ENCODE peak calls at places on chromosomes 1 and 21, in four cellular contexts. U is A549, Z is K562, L is HepG2. E is an unnamed sample.

GRCh38 chr1:160374701-160375443 is 8.0 kb downstream of the NHLH1 start:
- DNase-seq in L (no peak), Z (no peak), U (no peak), E (no peak)

GRCh38 chr1:110083453-110084225 is 13.2 kb upstream of the ALX3 start:
- DNase-seq in L (no peak), Z (no peak), U (no peak), E (no peak)

GRCh38 chr1:92515796-92516201 is 29.1 kb upstream of the GFI1 start:
- DNase-seq in Z (no peak), U (no peak), L (no peak), E (no peak)

GRCh38 chr1:47906009-47906432 is 91.2 kb downstream of the TRABD2B start:
- DNase-seq in Z (no peak), L (peak; percentile 75), U (no peak), E (no peak)

GRCh38 chr1:209651148-209651547 is 1.1 kb downstream of the LAMB3 start:
- DNase-seq in U (peak; percentile 84), L (no peak), Z (peak; percentile 69), E (no peak)

GRCh38 chr1:29784276-29785136 is 548.2 kb downstream of the PTPRU start:
- DNase-seq in U (no peak), L (no peak), Z (no peak), E (no peak)

GRCh38 chr1:226248091-226248490 is 24.6 kb downstream of the MIXL1 start:
- DNase-seq in Z (no peak), L (no peak), U (no peak), E (no peak)

GRCh38 chr1:27568247-27569087 is 35.5 kb downstream of the AHDC1 start:
- DNase-seq in L (peak; percentile 93), Z (peak; percentile 98), U (peak; percentile 86), E (peak; percentile 97)

GRCh38 chr1:198270421-198270820 is 113.6 kb downstream of the NEK7 start:
- DNase-seq in L (no peak), U (no peak), Z (no peak), E (no peak)

GRCh38 chr1:156247460-156248322 is at the start of gene PAQR6:
- DNase-seq in L (peak; percentile 53), Z (no peak), U (no peak), E (no peak)

GRCh38 chr1:42524330-42524729 is 61.2 kb downstream of the CCDC30 start:
- DNase-seq in U (no peak), L (no peak), Z (no peak), E (no peak)

GRCh38 chr1:46622341-46622740 is 5.7 kb upstream of the MOB3C start:
- DNase-seq in L (peak; percentile 31), Z (peak; percentile 69), U (peak; percentile 44), E (no peak)

GRCh38 chr1:78370356-78370755 is 120.4 kb upstream of the PTGFR start:
- DNase-seq in U (no peak), L (no peak), Z (no peak), E (no peak)

GRCh38 chr1:185787238-185787637 is 53.0 kb downstream of the HMCN1 start:
- DNase-seq in L (no peak), Z (no peak), U (no peak), E (no peak)

GRCh38 chr1:160418483-160418882 is 18.1 kb downstream of the VANGL2 start:
- DNase-seq in L (no peak), U (no peak), Z (no peak), E (no peak)

GRCh38 chr1:53736290-53736689 is 2.7 kb downstream of the GLIS1 start:
- DNase-seq in Z (no peak), L (no peak), U (no peak), E (no peak)

GRCh38 chr1:28580706-28581530 is 11.1 kb upstream of the RAB42 start:
- DNase-seq in Z (peak; percentile 63), U (no peak), L (peak; percentile 28), E (no peak)

GRCh38 chr1:50268049-50268448 is 155.2 kb downstream of the DMRTA2 start:
- DNase-seq in U (no peak), L (peak; percentile 6), Z (no peak), E (no peak)

GRCh38 chr1:53121319-53122172 is 20.9 kb downstream of the SLC1A7 start:
- DNase-seq in L (peak; percentile 83), Z (no peak), U (no peak), E (no peak)

GRCh38 chr21:42707207-42707830 is 53.9 kb downstream of the PDE9A start:
- DNase-seq in U (no peak), Z (no peak), L (no peak), E (no peak)

GRCh38 chr21:31623664-31624063 is 35.8 kb upstream of the SOD1 start:
- DNase-seq in U (no peak), L (no peak), Z (peak; percentile 45), E (no peak)

GRCh38 chr1:10529096-10529495 is 54.3 kb downstream of the PEX14 start:
- DNase-seq in U (no peak), Z (no peak), L (no peak), E (no peak)
- TF ChIP-seq PHF8 in U (no peak), Z (no peak), L (no peak), E (no peak)

DNA sequence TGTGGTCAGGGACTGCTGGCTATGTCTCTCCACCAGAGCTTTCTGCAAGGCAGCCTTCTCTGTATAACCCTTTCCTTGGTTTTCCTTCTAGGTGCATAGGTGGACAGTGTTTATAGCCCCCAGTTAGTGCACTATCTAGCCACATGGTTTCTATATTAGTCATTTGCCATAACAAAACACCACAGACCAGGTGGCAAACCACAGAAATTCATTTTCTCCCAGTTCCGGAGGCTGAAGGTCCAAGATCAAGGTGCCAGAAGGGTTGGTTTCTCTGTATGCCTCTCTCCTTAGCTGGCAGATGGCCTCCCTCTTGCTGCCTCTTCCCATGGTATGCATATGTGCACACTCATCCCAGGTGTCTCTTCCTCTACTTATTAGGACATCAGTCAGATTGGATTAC is 106.4 kb downstream of the KAZN start:
- DNase-seq in L (no peak), U (no peak), Z (no peak), E (no peak)
- TF ChIP-seq PHF8 in L (no peak), U (no peak), Z (no peak), E (no peak)

GRCh38 chr1:206905295-206906164 is 8.3 kb downstream of the IL24 start:
- DNase-seq in U (peak; percentile 71), Z (no peak), L (no peak), E (no peak)
- TF ChIP-seq PHF8 in U (no peak), Z (no peak), L (no peak), E (no peak)

DNA sequence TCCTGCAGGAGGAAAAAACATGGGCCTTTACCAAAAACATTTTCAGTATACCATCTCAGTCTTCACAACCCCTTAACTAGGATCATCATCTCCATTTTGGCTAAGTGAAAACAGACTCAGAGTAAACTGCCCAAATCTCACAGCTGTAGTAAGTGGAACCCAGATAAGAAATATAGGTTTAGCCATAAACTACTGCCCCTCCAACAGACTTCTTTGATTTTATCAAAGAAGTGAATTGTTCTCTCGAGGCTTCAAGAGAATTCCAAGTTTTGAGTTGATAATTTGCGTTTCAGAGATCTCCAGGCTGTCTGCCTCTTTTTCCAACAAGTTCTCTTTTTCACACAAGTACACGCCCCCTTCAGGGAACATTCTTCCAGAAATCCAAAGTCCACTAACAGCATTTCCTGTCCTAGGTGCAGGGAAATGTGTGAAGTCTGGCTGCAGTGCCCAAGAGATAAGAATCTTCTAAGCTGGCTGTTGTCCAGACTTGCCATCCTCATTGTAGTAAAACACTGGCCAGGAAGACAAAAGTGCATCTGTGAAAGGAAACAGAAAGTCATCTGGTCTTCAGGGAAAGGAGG is 30.8 kb downstream of the RNF19B start:
- DNase-seq in L (peak; percentile 99), U (peak; percentile 38), Z (no peak), E (no peak)
- TF ChIP-seq PHF8 in L (peak; percentile 49), U (no peak), Z (no peak), E (no peak)

DNA sequence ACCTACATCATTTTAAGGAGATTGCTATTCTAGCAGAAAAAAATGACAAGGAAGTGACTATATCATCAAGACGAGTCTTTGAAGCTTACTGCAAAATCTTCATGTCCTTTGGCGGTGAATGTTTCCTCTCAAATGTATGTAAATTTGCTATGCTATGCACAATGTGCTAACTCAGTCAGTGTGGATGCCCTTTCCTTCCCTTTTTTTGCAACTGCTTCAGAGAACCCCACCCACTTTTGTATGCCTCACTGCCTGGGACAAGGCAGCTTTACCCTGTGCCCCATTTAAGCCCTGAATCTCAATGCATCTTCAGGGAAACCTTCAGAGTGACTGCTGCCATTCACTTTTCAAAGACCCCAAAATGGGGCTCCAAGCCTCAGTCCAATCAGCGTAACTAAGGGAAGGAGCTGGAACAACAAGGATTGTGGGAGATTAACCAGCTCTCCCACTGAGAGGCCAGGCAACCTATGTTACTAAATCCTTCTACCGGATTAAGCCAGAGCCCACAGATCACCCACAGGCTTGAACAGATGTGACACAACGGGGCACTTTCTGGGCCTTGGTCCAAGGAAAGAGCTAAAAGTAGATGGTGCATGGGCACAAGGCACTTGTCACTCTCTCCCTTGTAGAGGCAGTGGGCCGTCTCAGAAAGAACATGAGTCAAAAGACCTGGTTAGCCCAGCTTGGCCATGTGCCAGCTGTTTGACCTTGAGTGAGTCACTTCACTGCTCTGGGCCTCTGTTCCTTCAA is 154.4 kb downstream of the PLPP3 start:
- DNase-seq in U (no peak), Z (no peak), L (peak; percentile 76), E (no peak)
- TF ChIP-seq PHF8 in U (no peak), Z (no peak), L (no peak), E (no peak)

GRCh38 chr1:244362481-244362880 is 89.2 kb downstream of the ADSS2 start:
- DNase-seq in Z (no peak), U (no peak), L (peak; percentile 21), E (no peak)

GRCh38 chr1:244356371-244356770 is 95.3 kb downstream of the ADSS2 start:
- DNase-seq in U (no peak), L (no peak), Z (no peak), E (no peak)

GRCh38 chr1:244365821-244366220 is 85.9 kb downstream of the ADSS2 start:
- DNase-seq in U (no peak), Z (no peak), L (no peak), E (no peak)

GRCh38 chr1:244367399-244368114 is 84.2 kb downstream of the ADSS2 start:
- DNase-seq in U (no peak), Z (peak; percentile 50), L (no peak), E (no peak)

GRCh38 chr1:244361764-244362473 is 89.8 kb downstream of the ADSS2 start:
- DNase-seq in U (peak; percentile 21), L (peak; percentile 84), Z (no peak), E (peak; percentile 57)
- TF ChIP-seq PHF8 in U (no peak), L (no peak), Z (no peak), E (no peak)